ENCODE peak calls at places on chromosomes 16 and 17, in eight cellular contexts. Q, F, U, K, P, V, I and D are unnamed samples.

GRCh38 chr17:8126306-8127066 is 2.6 kb upstream of the HES7 start:
- DNase-seq in K (peak; percentile 23), P (peak; percentile 33), F (no peak), I (no peak), V (no peak), Q (no peak), U (no peak), D (no peak)

GRCh38 chr17:77119668-77120301 is 21.0 kb upstream of the SEC14L1 start:
- DNase-seq in V (no peak), U (no peak), Q (no peak), F (no peak), K (no peak), P (no peak), I (no peak), D (no peak)

GRCh38 chr17:41518031-41518430 is 659 bp downstream of the KRT15 start:
- DNase-seq in K (no peak), F (no peak), V (no peak), I (no peak), Q (no peak), U (no peak), P (no peak), D (no peak)

GRCh38 chr17:81285179-81285878 is 9.8 kb downstream of the SLC38A10 start:
- DNase-seq in F (peak; percentile 54), P (no peak), V (no peak), K (no peak), I (peak; percentile 85), U (peak; percentile 54), Q (peak; percentile 85), D (no peak)

GRCh38 chr16:1669698-1670097 is 8.4 kb upstream of the JPT2 start:
- DNase-seq in Q (no peak), K (no peak), V (no peak), I (no peak), P (no peak), F (no peak), U (no peak), D (no peak)

GRCh38 chr17:78723001-78723796 is 58.9 kb downstream of the CYTH1 start:
- DNase-seq in P (no peak), U (no peak), I (no peak), Q (no peak), F (peak; percentile 93), V (no peak), K (no peak), D (no peak)

GRCh38 chr16:87207509-87207908 is 109.7 kb downstream of the C16orf95 start:
- DNase-seq in I (no peak), Q (no peak), F (no peak), U (no peak), K (peak; percentile 37), V (no peak), P (peak; percentile 47), D (no peak)

GRCh38 chr16:47037396-47037745 is 63.9 kb upstream of the DNAJA2 start:
- DNase-seq in K (no peak), F (no peak), P (no peak), I (no peak), Q (no peak), V (no peak), U (peak; percentile 24), D (no peak)

GRCh38 chr17:51427259-51428255 is 167.2 kb downstream of the UTP18 start:
- DNase-seq in I (no peak), U (peak; percentile 43), P (peak; percentile 8), K (peak; percentile 10), F (no peak), V (peak; percentile 49), Q (no peak), D (no peak)

GRCh38 chr17:73465851-73466250 is 154.1 kb upstream of the CDC42EP4 start:
- DNase-seq in I (no peak), K (no peak), V (no peak), F (no peak), Q (no peak), U (no peak), P (no peak), D (no peak)

GRCh38 chr16:87288753-87289362 is 28.3 kb downstream of the C16orf95 start:
- DNase-seq in F (no peak), U (no peak), K (no peak), I (no peak), P (no peak), V (no peak), Q (no peak), D (no peak)

GRCh38 chr17:63693411-63694113 is 6.4 kb downstream of the LIMD2 start:
- DNase-seq in V (no peak), P (no peak), Q (no peak), U (no peak), K (no peak), F (no peak), I (no peak), D (no peak)

GRCh38 chr16:48556913-48557351 is 53.0 kb downstream of the N4BP1 start:
- DNase-seq in U (no peak), F (no peak), P (peak; percentile 75), I (peak; percentile 47), V (no peak), K (peak; percentile 47), Q (no peak), D (no peak)

GRCh38 chr17:46274238-46274637 is 20.7 kb upstream of the LRRC37A start:
- DNase-seq in P (no peak), F (no peak), K (no peak), Q (no peak), I (no peak), V (no peak), U (no peak), D (no peak)

GRCh38 chr16:79215289-79215688 is 385.2 kb downstream of the MAF start:
- DNase-seq in Q (no peak), K (no peak), P (no peak), I (peak; percentile 41), U (no peak), V (no peak), F (no peak), D (no peak)

GRCh38 chr17:38881600-38882191 is 11.8 kb downstream of the LASP1 start:
- DNase-seq in P (peak; percentile 76), Q (no peak), V (no peak), U (peak; percentile 52), F (peak; percentile 61), K (no peak), I (peak; percentile 71), D (no peak)

GRCh38 chr17:47693667-47694017 is 319 bp upstream of the TBKBP1 start:
- DNase-seq in I (no peak), F (no peak), V (no peak), U (no peak), K (no peak), Q (no peak), P (no peak), D (peak; percentile 6)

GRCh38 chr16:85735225-85735722 is 15.6 kb downstream of the C16orf74 start:
- DNase-seq in F (no peak), P (no peak), Q (no peak), U (no peak), K (no peak), V (peak; percentile 30), I (peak; percentile 88), D (no peak)

GRCh38 chr16:74709477-74709877 is 8.8 kb upstream of the MLKL start:
- DNase-seq in U (peak; percentile 78), Q (peak; percentile 81), K (peak; percentile 74), V (peak; percentile 66), I (peak; percentile 70), F (peak; percentile 73), P (peak; percentile 58), D (peak; percentile 59)

GRCh38 chr16:84914273-84914672 is 94.5 kb downstream of the CRISPLD2 start:
- DNase-seq in V (no peak), P (no peak), K (no peak), I (no peak), U (no peak), F (no peak), Q (no peak), D (no peak)